ENCODE peak calls at places on chromosomes 1 and 21, in five cellular contexts. P is bronchial epithelial cell, F is BE2C, M is cardiac muscle cell, A is gastrocnemius medialis. J is an unnamed sample.

GRCh38 chr1:17236779-17237601 is 11.9 kb upstream of the PADI3 start:
- DNase-seq in P (peak; percentile 73), F (peak; percentile 79), M (peak; percentile 93), A (peak; percentile 60), J (peak; percentile 93)

GRCh38 chr1:241229216-241229615 is 127.8 kb downstream of the RGS7 start:
- DNase-seq in P (no peak), F (no peak), M (no peak), A (no peak), J (no peak)

GRCh38 chr1:186681806-186682205 is 1.6 kb upstream of the PTGS2 start:
- DNase-seq in P (peak; percentile 75), F (no peak), M (no peak), A (no peak), J (no peak)

GRCh38 chr1:240306673-240307072 is 215.0 kb downstream of the FMN2 start:
- DNase-seq in P (no peak), F (no peak), M (no peak), A (no peak), J (no peak)

GRCh38 chr1:232084584-232085223 is 458.1 kb downstream of the DISC1 start:
- DNase-seq in P (peak; percentile 35), F (no peak), M (peak; percentile 68), A (no peak), J (no peak)

GRCh38 chr1:235998812-235999211 is 66.1 kb downstream of the NID1 start:
- DNase-seq in P (no peak), F (no peak), M (no peak), A (no peak), J (no peak)

GRCh38 chr1:30902653-30903290 is 5.8 kb downstream of the SDC3 start:
- DNase-seq in P (no peak), F (no peak), M (no peak), A (no peak), J (no peak)

GRCh38 chr1:57572016-57572415 is 148.2 kb upstream of the DAB1 start:
- DNase-seq in P (no peak), F (no peak), M (no peak), A (no peak), J (no peak)

GRCh38 chr1:244296010-244296409 is 155.7 kb downstream of the ADSS2 start:
- DNase-seq in P (no peak), F (no peak), M (no peak), A (no peak), J (no peak)

GRCh38 chr1:214050513-214051401 is 63.0 kb downstream of the PROX1 start:
- DNase-seq in P (no peak), F (no peak), M (no peak), A (no peak), J (no peak)

GRCh38 chr21:34580181-34580700 is 34.7 kb downstream of the RCAN1 start:
- DNase-seq in P (peak; percentile 70), F (no peak), M (peak; percentile 50), A (no peak), J (peak; percentile 24)

DNA sequence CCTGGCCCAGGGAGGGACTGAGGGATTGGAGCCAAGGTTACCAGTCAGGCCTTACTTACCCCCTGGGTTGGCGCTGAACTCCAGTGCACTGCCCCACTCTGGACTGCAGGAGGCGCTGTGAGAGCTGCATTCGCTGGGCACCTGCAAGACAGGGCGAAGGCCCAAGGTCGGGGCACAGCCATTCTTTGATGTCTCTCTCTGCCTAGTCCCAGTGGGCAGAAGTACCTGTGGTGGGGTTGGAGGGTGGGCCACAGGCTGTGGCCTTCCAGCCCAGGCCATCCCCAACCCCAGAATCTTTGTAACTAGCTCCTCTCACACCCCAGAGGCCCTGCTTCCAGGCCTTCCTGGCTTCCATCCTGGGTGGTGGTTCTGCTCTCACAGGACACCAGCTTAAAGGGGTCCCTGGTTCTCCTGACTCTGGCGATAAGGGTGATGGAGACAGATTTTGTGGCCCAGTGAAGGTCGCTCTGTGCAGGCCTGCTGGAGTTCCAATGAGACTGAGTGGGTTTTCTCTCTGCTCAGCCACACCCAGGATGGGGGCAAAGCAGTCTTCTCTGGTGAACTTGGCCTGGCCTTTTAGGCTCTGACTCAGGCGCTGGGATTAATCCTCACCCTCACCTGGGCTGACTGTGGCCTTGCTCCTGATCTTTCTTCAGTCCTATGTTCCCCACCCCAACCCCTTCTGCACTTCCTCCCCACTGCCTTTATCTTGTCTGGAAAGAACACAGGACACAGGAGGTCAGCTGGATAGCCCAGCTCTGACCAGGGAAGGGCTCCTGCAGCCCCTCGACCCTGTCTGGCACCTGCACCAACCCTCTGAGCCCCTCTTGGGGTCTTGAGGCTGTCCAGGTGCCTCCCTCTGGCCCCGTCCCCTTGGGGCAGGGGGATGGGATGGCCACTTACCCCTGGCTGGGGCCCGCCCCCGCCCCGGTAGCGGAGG is 954 bp downstream of the MYOG start:
- DNase-seq in P (no peak), F (no peak), M (no peak), A (peak; percentile 32), J (no peak)
- TF ChIP-seq CTCF in P (peak; percentile 74), F (peak; percentile 51), M (peak; percentile 53), A (peak; percentile 72), J (no peak)

DNA sequence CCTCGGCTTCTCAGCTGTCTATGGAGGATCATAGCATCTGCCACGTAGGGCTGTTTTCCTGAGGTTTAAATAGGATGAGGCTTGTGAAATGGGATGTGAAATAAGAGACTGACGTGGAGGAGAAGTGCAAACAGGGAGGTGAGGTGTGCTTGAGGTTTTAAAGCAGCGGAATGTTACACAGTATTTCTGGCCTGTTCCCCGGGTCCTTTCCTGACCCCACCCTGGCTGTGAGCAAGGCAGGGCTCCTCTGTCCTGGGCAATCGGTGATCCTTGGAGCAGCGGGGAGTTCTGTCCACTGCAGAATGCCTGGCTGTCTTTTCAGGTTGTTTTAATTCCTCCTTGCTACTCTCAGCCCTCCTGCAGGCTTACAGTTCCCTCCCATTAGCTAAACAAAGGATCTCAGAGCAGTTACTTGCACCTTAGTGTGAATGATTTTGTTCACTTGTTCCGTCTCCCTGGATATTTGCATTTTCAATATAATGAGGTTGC is 38.5 kb downstream of the LHX4 start:
- DNase-seq in P (no peak), F (no peak), M (no peak), A (no peak), J (no peak)
- H3K36me3 ChIP-seq in P (no peaks in the 10 kb centered on the region), F (no peaks in the 10 kb centered on the region), M (no peaks in the 10 kb centered on the region), A (no peaks in the 10 kb centered on the region), J (no peaks in the 10 kb centered on the region)

GRCh38 chr1:201054030-201054635 is 30.6 kb upstream of the KIF21B start:
- DNase-seq in P (no peak), F (no peak), M (no peak), A (no peak), J (no peak)
- TF ChIP-seq CTCF in P (no peak), F (no peak), M (no peak), A (no peak), J (no peak)

GRCh38 chr21:36047139-36047538 is 13.2 kb downstream of the SETD4 start:
- DNase-seq in P (no peak), F (no peak), M (no peak), A (no peak), J (no peak)

GRCh38 chr21:36052860-36053766 is 7.2 kb downstream of the SETD4 start:
- DNase-seq in P (peak; percentile 36), F (no peak), M (no peak), A (peak; percentile 30), J (no peak)

GRCh38 chr21:36044056-36044455 is 16.3 kb downstream of the SETD4 start:
- DNase-seq in P (no peak), F (no peak), M (no peak), A (no peak), J (no peak)

GRCh38 chr21:36045993-36046392 is 14.3 kb downstream of the SETD4 start:
- DNase-seq in P (no peak), F (no peak), M (no peak), A (no peak), J (no peak)

GRCh38 chr21:36048357-36048756 is 12.0 kb downstream of the SETD4 start:
- DNase-seq in P (no peak), F (no peak), M (no peak), A (no peak), J (no peak)
- H3K36me3 ChIP-seq in P (peaks cover 29% of the 10 kb centered on the region), F (peaks cover 51% of the 10 kb centered on the region), M (peaks cover 40% of the 10 kb centered on the region), A (no peaks in the 10 kb centered on the region), J (no peaks in the 10 kb centered on the region)

GRCh38 chr1:162922196-162922595 is 61.2 kb upstream of the CCDC190 start:
- DNase-seq in P (no peak), F (no peak), M (no peak), A (no peak), J (no peak)
- TF ChIP-seq CTCF in P (no peak), F (no peak), M (no peak), A (no peak), J (no peak)

GRCh38 chr1:200602632-200603031 is 17.9 kb downstream of the KIF14 start:
- DNase-seq in P (no peak), F (no peak), M (no peak), A (no peak), J (no peak)
- H3K36me3 ChIP-seq in P (peaks cover 1% of the 10 kb centered on the region), F (peaks cover 39% of the 10 kb centered on the region), M (peaks cover 18% of the 10 kb centered on the region), A (no peaks in the 10 kb centered on the region), J (no peaks in the 10 kb centered on the region)

DNA sequence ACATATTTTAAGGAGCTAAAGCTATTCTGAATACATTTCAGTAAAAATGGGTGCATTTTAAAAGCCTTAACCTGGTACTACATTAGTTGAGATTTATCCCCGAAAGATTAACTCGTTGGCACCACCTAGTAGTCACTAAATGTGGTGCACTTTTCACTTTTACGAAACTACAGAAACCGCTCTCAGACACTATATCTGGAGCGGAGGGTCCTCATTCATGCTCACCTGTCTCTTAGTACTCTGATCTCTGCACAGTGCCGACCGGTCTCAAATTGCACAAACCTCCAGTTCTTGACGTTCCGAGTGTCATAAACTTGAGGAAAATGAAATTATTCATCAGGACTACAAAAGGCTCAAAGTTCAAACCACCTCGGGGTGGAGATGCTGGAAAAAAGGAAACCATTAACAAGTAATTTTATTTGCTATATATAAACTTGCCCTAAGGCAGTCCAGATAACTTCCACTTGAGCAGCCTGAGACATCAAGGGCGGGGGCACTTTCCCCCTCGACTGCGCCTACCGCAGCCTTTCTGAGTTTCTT is 722 bp downstream of the LZIC start:
- DNase-seq in P (peak; percentile 61), F (peak; percentile 6), M (peak; percentile 67), A (no peak), J (peak; percentile 25)
- TF ChIP-seq CTCF in P (peak; percentile 46), F (peak; percentile 41), M (peak; percentile 66), A (no peak), J (peak; percentile 59)

GRCh38 chr21:42459065-42459430 is 37.0 kb downstream of the RSPH1 start:
- DNase-seq in P (no peak), F (no peak), M (no peak), A (no peak), J (no peak)
- H3K36me3 ChIP-seq in P (no peaks in the 10 kb centered on the region), F (no peaks in the 10 kb centered on the region), M (no peaks in the 10 kb centered on the region), A (no peaks in the 10 kb centered on the region), J (no peaks in the 10 kb centered on the region)

J was measured in testis.